ENCODE peak calls at places on chromosomes 6 and 20, in four cellular contexts. Q is Right ventricle myocardium inferior; E is central memory CD8-positive, alpha-beta T cell; F is upper lobe of right lung. V is an unnamed sample.

GRCh38 chr6:12580296-12580695 is 136.3 kb upstream of the PHACTR1 start:
- ATAC-seq in Q (no peak), F (no peak), E (no peak), V (no peak)

GRCh38 chr6:11604836-11605506 is 67.4 kb downstream of the TMEM170B start:
- ATAC-seq in E (no peak), Q (peak), F (no peak), V (peak)

GRCh38 chr20:33262658-33263065 is 20.4 kb upstream of the BPIFB1 start:
- ATAC-seq in F (peak), Q (no peak), E (no peak), V (no peak)

GRCh38 chr6:119119989-119120388 is 41.5 kb upstream of the FAM184A start:
- ATAC-seq in Q (peak), F (peak), E (no peak), V (peak)

GRCh38 chr20:25052255-25053206 is 5.4 kb downstream of the ACSS1 start:
- ATAC-seq in E (no peak), F (no peak), Q (no peak), V (peak)

GRCh38 chr20:63043348-63044203 is 36.8 kb upstream of the BHLHE23 start:
- ATAC-seq in Q (no peak), E (no peak), F (no peak), V (no peak)

GRCh38 chr6:72649032-72649984 is 27.4 kb downstream of the KCNQ5 start:
- ATAC-seq in E (no peak), Q (no peak), F (no peak), V (no peak)

GRCh38 chr6:104896914-104897313 is 37.2 kb upstream of the HACE1 start:
- ATAC-seq in Q (no peak), E (no peak), F (no peak), V (no peak)

GRCh38 chr6:115540077-115540869 is 520.4 kb downstream of the FRK start:
- ATAC-seq in Q (no peak), F (no peak), E (no peak), V (no peak)

GRCh38 chr20:17795449-17796095 is 95.8 kb downstream of the BANF2 start:
- ATAC-seq in E (no peak), F (peak), Q (peak), V (peak)

GRCh38 chr6:146876271-146877151 is 277.7 kb downstream of the ADGB start:
- ATAC-seq in F (peak), Q (no peak), E (no peak), V (no peak)

GRCh38 chr20:19932170-19932667 is 84.9 kb upstream of the NAA20 start:
- ATAC-seq in F (no peak), Q (peak), E (no peak), V (peak)

GRCh38 chr6:26651382-26651781 is 8.2 kb downstream of the ZNF322 start:
- ATAC-seq in Q (no peak), E (no peak), F (no peak), V (no peak)

GRCh38 chr20:63829598-63829942 is 1.5 kb downstream of the ZBTB46 start:
- ATAC-seq in Q (no peak), F (no peak), E (no peak), V (no peak)

GRCh38 chr6:6875818-6876470 is 231.8 kb upstream of the RREB1 start:
- ATAC-seq in E (no peak), F (peak), Q (no peak), V (no peak)

GRCh38 chr6:152635949-152636674 is 1.1 kb downstream of the SYNE1 start:
- ATAC-seq in E (peak), F (peak), Q (peak), V (peak)

GRCh38 chr6:72386324-72386723 is 235.5 kb upstream of the KCNQ5 start:
- ATAC-seq in Q (no peak), F (peak), E (no peak), V (no peak)

GRCh38 chr20:57707849-57708693 is 1.7 kb downstream of the PMEPA1 start:
- ATAC-seq in Q (peak), F (no peak), E (no peak), V (no peak)

GRCh38 chr6:116876635-116877611 is at the start of gene RFX6:
- ATAC-seq in Q (no peak), F (peak), E (peak), V (no peak)

GRCh38 chr6:112691289-112691688 is 344.2 kb downstream of the RFPL4B start:
- ATAC-seq in F (no peak), E (no peak), Q (no peak), V (peak)

GRCh38 chr20:49403911-49404310 is 78.6 kb downstream of the KCNB1 start:
- ATAC-seq in F (no peak), E (no peak), Q (no peak), V (no peak)

GRCh38 chr6:160327981-160328380 is 20.2 kb upstream of the SLC22A3 start:
- ATAC-seq in Q (no peak), F (no peak), E (no peak), V (no peak)

GRCh38 chr6:52984247-52984646 is 10.8 kb downstream of the GSTA4 start:
- ATAC-seq in F (no peak), E (peak), Q (no peak), V (no peak)

GRCh38 chr20:36582322-36582721 is 8.9 kb downstream of the TGIF2 start:
- ATAC-seq in F (no peak), E (peak), Q (no peak), V (no peak)

GRCh38 chr6:154852700-154853099 is 119.5 kb downstream of the SCAF8 start:
- ATAC-seq in Q (no peak), E (no peak), F (no peak), V (no peak)

GRCh38 chr6:149196091-149196490 is 121.4 kb upstream of the TAB2 start:
- ATAC-seq in E (no peak), Q (peak), F (no peak), V (no peak)

GRCh38 chr6:116476021-116476678 is 15.0 kb downstream of the CALHM6 start:
- ATAC-seq in Q (peak), F (peak), E (peak), V (no peak)

GRCh38 chr6:32112436-32112980 is 3.4 kb upstream of the TNXB start:
- ATAC-seq in F (no peak), Q (peak), E (no peak), V (peak)

GRCh38 chr6:165637591-165637990 is 25.4 kb downstream of the PDE10A start:
- ATAC-seq in Q (peak), F (no peak), E (no peak), V (no peak)

GRCh38 chr6:149544646-149545257 is 1.1 kb downstream of the PPIL4 start:
- ATAC-seq in Q (no peak), E (no peak), F (no peak), V (no peak)

GRCh38 chr20:35592339-35592960 is 23.2 kb upstream of the SPAG4 start:
- ATAC-seq in E (no peak), Q (no peak), F (no peak), V (no peak)